ENCODE peak calls at places on chromosomes 11 and 22, in six cellular contexts. E, P, U, W, Z and M are unnamed samples.

GRCh38 chr11:75267171-75267970 is 26.8 kb downstream of the TPBGL start:
- DNase-seq in E (no peak), P (no peak), U (no peak), W (no peak), Z (peak; percentile 35), M (no peak)

GRCh38 chr11:117870176-117870952 is 6.1 kb downstream of the FXYD6 start:
- DNase-seq in E (no peak), P (no peak), U (no peak), W (no peak), Z (no peak), M (no peak)

GRCh38 chr11:57459112-57460016 is 964 bp upstream of the RTN4RL2 start:
- DNase-seq in E (no peak), P (peak; percentile 17), U (peak; percentile 15), W (no peak), Z (peak; percentile 58), M (no peak)

GRCh38 chr11:27018902-27019544 is 21.6 kb upstream of the BBOX1 start:
- DNase-seq in E (no peak), P (peak; percentile 20), U (no peak), W (no peak), Z (no peak), M (no peak)

GRCh38 chr22:35783943-35784614 is 66.4 kb downstream of the APOL5 start:
- DNase-seq in E (peak; percentile 91), P (no peak), U (no peak), W (no peak), Z (no peak), M (no peak)

GRCh38 chr22:17171313-17172171 is 12.5 kb upstream of the HDHD5 start:
- DNase-seq in E (peak; percentile 80), P (peak; percentile 85), U (peak; percentile 39), W (peak; percentile 94), Z (peak; percentile 92), M (peak; percentile 93)

GRCh38 chr11:8239056-8239455 is 24.6 kb downstream of the LMO1 start:
- DNase-seq in E (no peak), P (no peak), U (no peak), W (peak; percentile 90), Z (no peak), M (no peak)

GRCh38 chr22:44669725-44670027 is 32.3 kb upstream of the PRR5 start:
- DNase-seq in E (no peak), P (peak; percentile 37), U (no peak), W (peak; percentile 58), Z (no peak), M (no peak)

GRCh38 chr11:36258730-36259360 is 30.4 kb downstream of the COMMD9 start:
- DNase-seq in E (peak; percentile 68), P (peak; percentile 77), U (no peak), W (peak; percentile 87), Z (peak; percentile 12), M (peak; percentile 43)

GRCh38 chr22:49733631-49734030 is 94.0 kb downstream of the BRD1 start:
- DNase-seq in E (no peak), P (no peak), U (no peak), W (no peak), Z (no peak), M (no peak)

GRCh38 chr11:10257478-10257877 is 36.5 kb downstream of the SBF2 start:
- DNase-seq in E (no peak), P (no peak), U (no peak), W (no peak), Z (no peak), M (no peak)

GRCh38 chr11:82974135-82974534 is 72.6 kb downstream of the DDIAS start:
- DNase-seq in E (no peak), P (no peak), U (no peak), W (no peak), Z (no peak), M (no peak)

GRCh38 chr11:19419813-19420212 is 179.1 kb upstream of the E2F8 start:
- DNase-seq in E (no peak), P (peak; percentile 83), U (no peak), W (no peak), Z (no peak), M (no peak)

GRCh38 chr11:2517016-2517385 is 72.2 kb downstream of the KCNQ1 start:
- DNase-seq in E (no peak), P (no peak), U (no peak), W (peak; percentile 5), Z (no peak), M (no peak)